ENCODE peak calls at places on chromosome 11, in four cellular contexts. D is MM.1S, M is fibroblast of lung, Z is OCI-LY7. V is an unnamed sample.

GRCh38 chr11:46903846-46904245 is 14.5 kb downstream of the LRP4 start:
- DNase-seq in D (no peak), Z (peak; percentile 21), M (no peak), V (no peak)

GRCh38 chr11:75759832-75760231 is 8.7 kb upstream of the DGAT2 start:
- DNase-seq in D (no peak), M (no peak), Z (no peak), V (no peak)

GRCh38 chr11:128146926-128147605 is 440.3 kb downstream of the ETS1 start:
- DNase-seq in Z (no peak), M (peak; percentile 5), D (no peak), V (peak; percentile 31)

GRCh38 chr11:46737699-46738098 is 18.7 kb downstream of the F2 start:
- DNase-seq in Z (no peak), D (no peak), M (no peak), V (no peak)

GRCh38 chr11:128467041-128467440 is 120.3 kb downstream of the ETS1 start:
- DNase-seq in D (no peak), M (no peak), Z (no peak), V (no peak)

GRCh38 chr11:93857413-93858185 is 7.2 kb upstream of the VSTM5 start:
- DNase-seq in D (no peak), M (peak; percentile 36), Z (no peak), V (peak; percentile 40)

GRCh38 chr11:120857508-120857907 is 166.4 kb upstream of the TBCEL start:
- DNase-seq in M (no peak), Z (no peak), D (no peak), V (no peak)

GRCh38 chr11:17395554-17395961 is 7.1 kb upstream of the KCNJ11 start:
- DNase-seq in D (no peak), M (no peak), Z (no peak), V (no peak)

GRCh38 chr11:96878299-96879051 is 488.7 kb downstream of the JRKL start:
- DNase-seq in D (no peak), Z (no peak), M (no peak), V (no peak)

GRCh38 chr11:94732617-94733292 is 35.4 kb upstream of the AMOTL1 start:
- DNase-seq in D (no peak), M (peak; percentile 58), Z (no peak), V (peak; percentile 42)

GRCh38 chr11:10004526-10005113 is 289.4 kb downstream of the SBF2 start:
- DNase-seq in Z (no peak), D (no peak), M (no peak), V (peak; percentile 34)

GRCh38 chr11:119664701-119665420 is 64.1 kb downstream of the NECTIN1 start:
- DNase-seq in Z (no peak), D (no peak), M (no peak), V (no peak)
- H3K27ac ChIP-seq in Z (no peak overlapping the region), D (no peak overlapping the region), M (no peak overlapping the region), V (no peak overlapping the region)

GRCh38 chr11:63940786-63941185 is 2.0 kb downstream of the NAA40 start:
- DNase-seq in Z (peak; percentile 43), D (no peak), M (no peak), V (no peak)
- H3K4me2 ChIP-seq in Z (peak overlapping the region; percentile 99), D (no peak overlapping the region), M (no peak overlapping the region), V (no peak overlapping the region)

GRCh38 chr11:70387564-70387963 is 10.8 kb upstream of the CTTN start:
- DNase-seq in Z (no peak), D (no peak), M (no peak), V (no peak)
- H3K79me2 ChIP-seq in Z (no peaks in the 10 kb centered on the region), D (no peaks in the 10 kb centered on the region), M (peaks cover 2% of the 10 kb centered on the region), V (peaks cover 29% of the 10 kb centered on the region)

GRCh38 chr11:65585396-65586246 is 9.8 kb downstream of the EHBP1L1 start:
- DNase-seq in M (no peak), D (no peak), Z (no peak), V (no peak)
- H3K27ac ChIP-seq in M (no peak overlapping the region), D (peak overlapping the region; percentile 99), Z (no peak overlapping the region), V (no peak overlapping the region)

GRCh38 chr11:45079567-45079942 is 66.9 kb upstream of the PRDM11 start:
- DNase-seq in Z (no peak), D (no peak), M (no peak), V (no peak)

GRCh38 chr11:45076761-45077160 is 69.7 kb upstream of the PRDM11 start:
- DNase-seq in Z (no peak), D (no peak), M (no peak), V (peak; percentile 48)

GRCh38 chr11:45079943-45080719 is 66.3 kb upstream of the PRDM11 start:
- DNase-seq in Z (peak; percentile 94), M (no peak), D (peak; percentile 68), V (no peak)

GRCh38 chr11:45079075-45079444 is 67.4 kb upstream of the PRDM11 start:
- DNase-seq in D (no peak), Z (peak; percentile 22), M (no peak), V (no peak)

GRCh38 chr11:45078236-45079074 is 68.0 kb upstream of the PRDM11 start:
- DNase-seq in M (peak; percentile 15), Z (no peak), D (no peak), V (peak; percentile 81)
- H3K4me2 ChIP-seq in M (no peak overlapping the region), Z (peak overlapping the region; percentile 72), D (no peak overlapping the region), V (peak overlapping the region; percentile 26)

V was measured in GM23248.